ENCODE peak calls at places on chromosomes 3 and 15, in four cellular contexts. T, P, K and N are unnamed samples.

GRCh38 chr3:126394179-126394976 is at the start of gene CFAP100:
- DNase-seq in T (peak), P (peak), K (peak), N (peak)

GRCh38 chr3:151008699-151009098 is 36.2 kb upstream of the CLRN1 start:
- DNase-seq in P (no peak), K (peak), T (peak), N (no peak)

GRCh38 chr3:171349392-171349791 is 110.8 kb downstream of the TNIK start:
- DNase-seq in P (no peak), T (no peak), K (peak), N (no peak)

GRCh38 chr15:50355980-50356379 is 982 bp upstream of the GABPB1 start:
- DNase-seq in P (no peak), T (peak), K (no peak), N (no peak)

GRCh38 chr3:125189378-125190165 is 23.0 kb downstream of the SLC12A8 start:
- DNase-seq in P (no peak), T (no peak), K (no peak), N (no peak)

GRCh38 chr15:36965561-36966342 is 134.6 kb downstream of the MEIS2 start:
- DNase-seq in T (no peak), P (no peak), K (peak), N (no peak)

GRCh38 chr15:71811752-71812735 is 1.7 kb downstream of the NR2E3 start:
- DNase-seq in P (no peak), T (no peak), K (no peak), N (no peak)

GRCh38 chr15:30929064-30929669 is 25.5 kb downstream of the FAN1 start:
- DNase-seq in T (no peak), P (no peak), K (no peak), N (no peak)

GRCh38 chr15:76177491-76178040 is 117.8 kb downstream of the TMEM266 start:
- DNase-seq in K (peak), T (no peak), P (peak), N (no peak)

GRCh38 chr3:120170223-120170622 is 76.0 kb upstream of the GSK3B start:
- DNase-seq in T (no peak), K (peak), P (no peak), N (no peak)

GRCh38 chr3:125310623-125311076 is 64.5 kb downstream of the ZNF148 start:
- DNase-seq in T (no peak), K (no peak), P (no peak), N (no peak)

GRCh38 chr3:111676177-111677021 is 81.3 kb upstream of the ZBED2 start:
- DNase-seq in T (no peak), P (no peak), K (peak), N (no peak)

GRCh38 chr3:149657458-149657795 is 398 bp downstream of the WWTR1 start:
- DNase-seq in T (peak), K (peak), P (peak), N (no peak)

GRCh38 chr3:162879163-162879562 is 1382.6 kb downstream of the OTOL1 start:
- DNase-seq in K (no peak), P (no peak), T (no peak), N (no peak)

GRCh38 chr15:78808550-78808949 is 2.7 kb downstream of the ADAMTS7 start:
- DNase-seq in P (no peak), K (no peak), T (peak), N (no peak)

GRCh38 chr15:83784975-83785374 is 131.1 kb downstream of the ADAMTSL3 start:
- DNase-seq in T (peak), K (peak), P (no peak), N (no peak)

GRCh38 chr3:160808838-160809237 is 52.8 kb downstream of the PPM1L start:
- DNase-seq in T (no peak), P (peak), K (no peak), N (no peak)

GRCh38 chr15:33107950-33108349 is 86.6 kb downstream of the FMN1 start:
- DNase-seq in K (no peak), T (no peak), P (no peak), N (no peak)

GRCh38 chr15:64507293-64507802 is 47.0 kb downstream of the ZNF609 start:
- DNase-seq in T (peak), K (peak), P (peak), N (peak)

GRCh38 chr3:42762046-42762724 is 10.9 kb downstream of the CCDC13 start:
- DNase-seq in T (no peak), P (no peak), K (no peak), N (no peak)

GRCh38 chr3:169694117-169694516 is 30.6 kb upstream of the MECOM start:
- DNase-seq in P (no peak), T (peak), K (peak), N (peak)

GRCh38 chr3:139127101-139127500 is 82.4 kb upstream of the PRR23C start:
- DNase-seq in T (peak), P (no peak), K (peak), N (no peak)

GRCh38 chr15:58361291-58361759 is 70.5 kb upstream of the LIPC start:
- DNase-seq in P (no peak), T (peak), K (peak), N (no peak)

GRCh38 chr15:84749111-84749991 is 959 bp downstream of the ZNF592 start:
- DNase-seq in T (peak), P (peak), K (peak), N (peak)

GRCh38 chr15:60557157-60557556 is 78.2 kb upstream of the ICE2 start:
- DNase-seq in P (no peak), K (no peak), T (no peak), N (no peak)

GRCh38 chr15:101126618-101127502 is 125.0 kb downstream of the CHSY1 start:
- DNase-seq in P (no peak), K (peak), T (peak), N (no peak)

DNA sequence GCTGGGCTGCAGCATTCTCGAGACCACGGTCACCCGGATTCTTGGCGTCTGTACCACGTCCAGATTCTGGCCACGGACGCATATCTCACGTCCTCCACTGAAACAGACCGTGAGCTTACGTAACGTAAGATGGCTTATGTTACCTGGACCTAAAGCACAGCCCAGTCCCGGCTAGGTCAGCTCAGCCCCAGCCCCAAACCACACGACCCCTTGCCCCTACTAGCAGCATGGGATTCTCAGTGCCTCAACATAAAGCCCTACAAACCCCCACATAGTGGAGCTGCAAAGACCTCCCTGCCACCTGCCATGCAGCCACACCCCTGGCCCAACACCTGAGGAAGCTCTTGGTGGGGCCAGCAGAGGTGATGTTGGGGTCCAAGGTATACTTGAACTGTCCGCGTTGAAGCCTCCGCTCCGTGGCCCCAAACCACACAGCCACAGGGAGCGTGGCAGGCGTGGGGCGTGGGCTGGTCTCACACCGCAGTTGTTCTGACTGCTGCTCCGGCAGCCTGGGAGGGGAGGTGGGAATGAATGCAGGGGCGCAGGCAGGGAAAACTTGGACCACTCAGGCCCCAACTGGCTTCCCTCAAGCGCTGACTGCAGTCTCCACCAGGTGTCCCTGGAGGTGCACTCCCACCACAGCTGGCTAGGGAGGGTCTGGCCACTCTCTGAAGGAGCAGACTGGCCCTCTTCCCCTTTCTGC is 14.5 kb downstream of the PLXNB1 start:
- DNase-seq in T (no peak), K (no peak), P (peak), N (no peak)
- TF ChIP-seq CTCF in T (peak), K (no peak), P (no peak), N (no peak)

GRCh38 chr3:10709110-10709781 is 106.8 kb upstream of the SLC6A11 start:
- DNase-seq in P (no peak), T (no peak), K (no peak), N (no peak)

GRCh38 chr3:10707984-10708868 is 107.8 kb upstream of the SLC6A11 start:
- DNase-seq in T (no peak), K (no peak), P (no peak), N (peak)

GRCh38 chr3:10706156-10707088 is 109.6 kb upstream of the SLC6A11 start:
- DNase-seq in T (no peak), P (no peak), K (no peak), N (no peak)

GRCh38 chr3:10703875-10704274 is 112.2 kb upstream of the SLC6A11 start:
- DNase-seq in P (no peak), K (peak), T (peak), N (peak)

GRCh38 chr3:10707089-10707983 is 108.7 kb upstream of the SLC6A11 start:
- DNase-seq in P (no peak), T (no peak), K (no peak), N (peak)
- TF ChIP-seq CTCF in P (no peak), T (no peak), K (no peak), N (peak)

GRCh38 chr3:16601539-16602005 is 3.7 kb downstream of the DAZL start:
- DNase-seq in P (no peak), T (no peak), K (no peak), N (no peak)
- TF ChIP-seq CTCF in P (no peak), T (no peak), K (no peak), N (no peak)

GRCh38 chr15:41115088-41115651 is 910 bp downstream of the INO80 start:
- DNase-seq in K (peak), P (no peak), T (peak), N (no peak)
- TF ChIP-seq CTCF in K (peak), P (no peak), T (peak), N (no peak)

GRCh38 chr3:99885851-99886250 is 68.2 kb downstream of the CMSS1 start:
- DNase-seq in T (no peak), P (no peak), K (no peak), N (no peak)
- TF ChIP-seq CTCF in T (no peak), P (no peak), K (no peak), N (no peak)

GRCh38 chr15:38726187-38726586 is 161.6 kb upstream of the RASGRP1 start:
- DNase-seq in P (no peak), K (no peak), T (no peak), N (no peak)
- TF ChIP-seq CTCF in P (no peak), K (no peak), T (no peak), N (no peak)

DNA sequence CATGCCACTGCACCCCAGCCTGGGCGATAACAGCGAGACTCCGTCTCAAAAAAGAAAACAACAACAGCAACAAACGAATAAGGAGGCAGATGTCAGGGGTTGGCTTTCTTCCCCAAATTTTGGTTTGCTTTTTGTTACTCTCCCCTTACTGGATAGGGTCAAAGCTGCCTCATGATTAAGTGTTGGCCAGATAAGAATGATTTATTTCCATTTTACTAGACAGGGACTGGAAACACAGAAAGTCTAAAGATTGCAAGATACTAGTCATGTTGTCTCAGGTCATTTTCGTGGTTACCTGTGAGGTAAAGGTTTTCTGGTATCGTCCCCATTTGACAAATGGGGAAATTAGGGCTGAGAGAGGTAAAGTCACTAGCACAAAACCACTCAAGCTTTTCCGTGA is 18.6 kb upstream of the ETV5 start:
- DNase-seq in T (no peak), P (no peak), K (no peak), N (no peak)
- TF ChIP-seq CTCF in T (no peak), P (no peak), K (no peak), N (no peak)

GRCh38 chr3:87462228-87462627 is 185.8 kb upstream of the POU1F1 start:
- DNase-seq in P (no peak), K (no peak), T (peak), N (no peak)

GRCh38 chr3:87461036-87461435 is 184.7 kb upstream of the POU1F1 start:
- DNase-seq in T (no peak), P (no peak), K (peak), N (no peak)

DNA sequence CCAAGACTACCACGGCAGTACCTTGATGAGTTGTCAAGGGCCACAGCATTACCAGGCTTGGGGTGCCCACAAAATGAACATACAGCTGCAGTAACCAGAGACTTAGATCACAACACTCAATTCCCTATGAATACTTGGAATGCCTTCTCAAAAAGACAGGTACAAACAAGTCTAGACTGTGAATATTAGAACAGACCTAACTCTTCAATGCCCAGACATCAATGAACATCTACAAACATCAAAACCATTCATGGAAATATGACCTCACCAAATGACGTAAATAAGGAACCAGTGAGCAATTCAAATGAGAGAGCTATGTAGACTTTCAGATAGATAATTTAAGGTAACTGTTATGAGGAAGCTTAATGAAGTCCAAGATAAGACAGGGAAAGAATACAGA is 185.1 kb upstream of the POU1F1 start:
- DNase-seq in T (no peak), P (no peak), K (no peak), N (no peak)
- TF ChIP-seq CTCF in T (no peak), P (no peak), K (no peak), N (no peak)

GRCh38 chr3:23944861-23945652 is at the start of gene NR1D2:
- DNase-seq in P (peak), K (peak), T (peak), N (peak)
- TF ChIP-seq CTCF in P (no peak), K (no peak), T (no peak), N (no peak)